ENCODE peak calls at places on chromosomes 12 and 14, in seven cellular contexts. O is body of pancreas, X is stomach, D is sigmoid colon, R is K562, B is heart left ventricle, I is lower leg skin. Y is an unnamed sample.

GRCh38 chr14:105496831-105497591 is 6.0 kb downstream of the TEDC1 start:
- DNase-seq in X (no peak), R (no peak), I (no peak), D (no peak), O (no peak), B (peak), Y (no peak)

GRCh38 chr12:94677778-94678177 is 27.4 kb upstream of the TMCC3 start:
- DNase-seq in X (peak), R (no peak), D (no peak), B (no peak), I (peak), O (no peak), Y (peak)

GRCh38 chr12:795305-795704 is 42.9 kb downstream of the WNK1 start:
- DNase-seq in D (no peak), B (no peak), X (no peak), O (no peak), I (no peak), R (no peak), Y (no peak)

GRCh38 chr12:10205251-10205807 is 7.3 kb upstream of the GABARAPL1 start:
- DNase-seq in O (no peak), R (no peak), D (no peak), I (no peak), B (no peak), X (no peak), Y (no peak)

GRCh38 chr12:62933871-62934798 is 815 bp downstream of the PPM1H start:
- DNase-seq in D (no peak), R (peak), O (peak), I (no peak), X (peak), B (peak), Y (peak)

GRCh38 chr12:89179983-89180382 is 172.3 kb downstream of the DUSP6 start:
- DNase-seq in R (peak), X (no peak), I (peak), D (peak), B (peak), O (peak), Y (peak)

GRCh38 chr14:70177092-70177491 is 11.7 kb downstream of the SLC8A3 start:
- DNase-seq in I (no peak), D (no peak), B (no peak), O (no peak), X (no peak), R (no peak), Y (no peak)

GRCh38 chr12:47931187-47931586 is 26.4 kb upstream of the VDR start:
- DNase-seq in D (no peak), I (no peak), O (no peak), R (no peak), X (no peak), B (no peak), Y (no peak)

GRCh38 chr14:99541677-99542470 is 60.7 kb downstream of the CCNK start:
- DNase-seq in D (no peak), O (no peak), I (no peak), B (no peak), R (peak), X (no peak), Y (no peak)

GRCh38 chr12:5470221-5470620 is 38.3 kb downstream of the NTF3 start:
- DNase-seq in O (no peak), R (no peak), D (peak), X (no peak), B (no peak), I (no peak), Y (no peak)

GRCh38 chr12:122172262-122172939 is 1.6 kb downstream of the IL31 start:
- DNase-seq in O (no peak), B (no peak), D (no peak), I (no peak), R (no peak), X (no peak), Y (no peak)

GRCh38 chr12:5945071-5946008 is at the start of gene ANO2:
- DNase-seq in O (no peak), I (no peak), D (no peak), B (no peak), R (no peak), X (no peak), Y (no peak)

GRCh38 chr14:101404426-101405170 is 156.7 kb upstream of the DIO3 start:
- DNase-seq in X (no peak), O (no peak), I (no peak), R (no peak), D (no peak), B (no peak), Y (no peak)

GRCh38 chr14:46063872-46064271 is 587.7 kb downstream of the RPL10L start:
- DNase-seq in D (no peak), R (no peak), I (no peak), X (no peak), B (no peak), O (no peak), Y (no peak)

GRCh38 chr14:34204774-34205173 is 253.9 kb upstream of the EGLN3 start:
- DNase-seq in R (no peak), O (no peak), I (no peak), D (no peak), X (no peak), B (no peak), Y (no peak)

GRCh38 chr14:99966030-99966429 is 99.2 kb upstream of the EVL start:
- DNase-seq in O (no peak), I (no peak), D (no peak), B (no peak), X (no peak), R (no peak), Y (no peak)

GRCh38 chr12:32437095-32437515 is 37.7 kb downstream of the FGD4 start:
- DNase-seq in X (no peak), B (no peak), R (no peak), O (no peak), I (no peak), D (no peak), Y (no peak)

GRCh38 chr12:62516932-62517331 is 50.3 kb downstream of the MON2 start:
- DNase-seq in R (no peak), O (no peak), I (no peak), X (no peak), B (no peak), D (no peak), Y (no peak)

GRCh38 chr12:102120886-102121285 is 903 bp downstream of the PARPBP start:
- DNase-seq in I (no peak), X (no peak), O (no peak), B (no peak), R (peak), D (no peak), Y (no peak)

GRCh38 chr14:82642425-82642824 is 1108.8 kb upstream of the SEL1L start:
- DNase-seq in B (no peak), I (no peak), O (peak), X (no peak), R (peak), D (no peak), Y (no peak)

GRCh38 chr12:95003213-95003920 is at the start of gene NDUFA12:
- DNase-seq in B (peak), O (peak), I (peak), D (peak), X (peak), R (peak), Y (peak)

GRCh38 chr14:84064756-84065155 is 1465.2 kb upstream of the FLRT2 start:
- DNase-seq in X (no peak), O (no peak), I (no peak), R (no peak), B (no peak), D (no peak), Y (no peak)

GRCh38 chr12:108333898-108334699 is 5.0 kb downstream of the CMKLR1 start:
- DNase-seq in R (no peak), X (no peak), O (no peak), B (peak), I (no peak), D (peak), Y (no peak)

GRCh38 chr12:132191715-132192553 is 47.7 kb downstream of the NOC4L start:
- DNase-seq in I (no peak), R (no peak), B (no peak), X (no peak), O (no peak), D (no peak), Y (no peak)

GRCh38 chr12:29430699-29431044 is 49.7 kb upstream of the ERGIC2 start:
- DNase-seq in D (no peak), X (no peak), I (no peak), O (peak), R (no peak), B (no peak), Y (no peak)

GRCh38 chr14:54680636-54681035 is 113.7 kb downstream of the SAMD4A start:
- DNase-seq in O (no peak), X (no peak), D (no peak), R (no peak), I (no peak), B (no peak), Y (no peak)

GRCh38 chr12:16939871-16940306 is 333.9 kb upstream of the LMO3 start:
- DNase-seq in I (no peak), O (peak), R (peak), D (no peak), B (no peak), X (peak), Y (no peak)

GRCh38 chr12:74321381-74321780 is 216.3 kb upstream of the ATXN7L3B start:
- DNase-seq in X (no peak), D (no peak), I (no peak), R (no peak), O (no peak), B (no peak), Y (no peak)

GRCh38 chr12:78118036-78118435 is 287.3 kb downstream of the NAV3 start:
- DNase-seq in R (peak), B (no peak), X (no peak), O (no peak), I (no peak), D (no peak), Y (no peak)

GRCh38 chr12:130084359-130084758 is 77.9 kb upstream of the FZD10 start:
- DNase-seq in D (no peak), I (no peak), X (no peak), O (no peak), B (no peak), R (no peak), Y (no peak)

GRCh38 chr12:108581311-108582227 is 16.3 kb downstream of the TMEM119 start:
- DNase-seq in X (no peak), O (no peak), B (no peak), D (no peak), R (no peak), I (no peak), Y (no peak)

GRCh38 chr14:92897922-92898599 is 24.9 kb upstream of the CHGA start:
- DNase-seq in D (no peak), I (no peak), R (no peak), X (no peak), O (no peak), B (no peak), Y (no peak)

GRCh38 chr12:42790761-42791151 is 201.2 kb upstream of the PRICKLE1 start:
- DNase-seq in D (no peak), B (no peak), I (no peak), R (peak), O (no peak), X (no peak), Y (no peak)

GRCh38 chr12:18868673-18869072 is 130.8 kb downstream of the CAPZA3 start:
- DNase-seq in D (no peak), R (no peak), B (no peak), I (no peak), O (no peak), X (no peak), Y (no peak)

GRCh38 chr14:61433169-61433568 is 111.8 kb downstream of the PRKCH start:
- DNase-seq in X (no peak), I (no peak), D (no peak), B (no peak), O (no peak), R (no peak), Y (no peak)

GRCh38 chr12:95956557-95957145 is 13.5 kb downstream of the AMDHD1 start:
- DNase-seq in I (no peak), B (no peak), R (no peak), X (no peak), O (no peak), D (no peak), Y (no peak)

GRCh38 chr12:100229036-100229635 is 28.5 kb downstream of the ACTR6 start:
- DNase-seq in I (no peak), D (no peak), O (no peak), R (peak), B (no peak), X (no peak), Y (peak)

GRCh38 chr14:25431211-25432076 is 381.5 kb upstream of the STXBP6 start:
- DNase-seq in R (peak), O (no peak), I (no peak), X (peak), D (no peak), B (no peak), Y (peak)

GRCh38 chr12:65164774-65165173 is 4.6 kb upstream of the LEMD3 start:
- DNase-seq in I (no peak), D (no peak), X (no peak), O (no peak), R (no peak), B (no peak), Y (no peak)

GRCh38 chr14:47929334-47929733 is 253.9 kb upstream of the MDGA2 start:
- DNase-seq in R (no peak), D (no peak), X (no peak), B (no peak), O (no peak), I (no peak), Y (no peak)

DNA sequence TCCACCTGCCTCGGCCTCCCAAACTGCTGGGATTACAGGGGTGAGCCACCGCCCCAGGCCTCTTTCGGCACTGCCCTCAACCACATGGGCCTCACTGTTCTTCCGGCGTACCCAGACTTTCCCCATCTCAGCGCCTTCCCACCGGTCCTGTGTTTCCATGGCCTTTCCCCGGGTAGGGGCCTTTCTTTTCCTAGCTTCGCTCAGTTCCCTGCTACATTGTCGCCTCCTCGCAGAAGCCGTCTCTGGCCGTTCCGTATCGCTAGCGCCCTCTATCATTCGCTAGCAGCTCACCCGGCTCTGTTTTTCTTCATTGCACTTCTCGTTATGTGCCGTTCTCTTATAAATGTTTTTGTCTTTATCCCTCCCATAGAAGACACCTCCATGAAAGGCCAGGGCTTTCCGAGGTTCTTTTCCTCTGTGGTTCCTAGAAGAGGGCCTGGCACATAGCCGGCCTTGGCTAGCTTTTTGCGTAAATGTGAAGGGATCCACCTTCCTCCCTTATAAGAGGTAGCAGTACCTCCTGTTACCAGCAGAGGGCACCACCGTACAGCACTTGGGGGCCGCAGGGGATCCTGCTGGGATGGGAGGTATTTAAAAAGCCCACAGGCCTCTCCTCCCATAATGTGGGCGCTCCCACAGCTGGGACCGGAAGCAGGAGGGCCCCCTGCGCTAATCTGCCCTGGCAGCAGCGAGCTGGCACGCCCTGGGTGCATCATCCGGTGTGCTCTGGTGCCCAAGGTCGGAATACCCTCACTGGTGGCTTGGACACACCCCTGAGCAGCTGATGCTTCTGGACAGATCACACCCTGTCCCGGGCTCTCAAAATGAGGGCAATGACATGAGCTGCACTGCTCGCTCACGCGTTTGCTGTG is 18.8 kb downstream of the TAMALIN start:
- DNase-seq in R (peak), O (peak), B (peak), X (peak), D (peak), I (peak), Y (peak)
- TF ChIP-seq POLR2A in R (no peak), O (no peak), B (no peak), X (no peak), D (no peak), I (no peak), Y (peak)

GRCh38 chr14:22871962-22872832 is 657 bp downstream of the LRP10 start:
- DNase-seq in D (peak), R (peak), B (peak), X (peak), I (peak), O (peak), Y (peak)
- TF ChIP-seq POLR2A in D (peak), R (peak), B (no peak), X (no peak), I (no peak), O (no peak), Y (peak)

GRCh38 chr14:24215495-24216344 is at the start of gene MDP1:
- DNase-seq in X (peak), R (peak), I (peak), B (peak), D (peak), O (peak), Y (peak)
- TF ChIP-seq POLR2A in X (peak), R (peak), I (no peak), B (no peak), D (peak), O (peak), Y (peak)

DNA sequence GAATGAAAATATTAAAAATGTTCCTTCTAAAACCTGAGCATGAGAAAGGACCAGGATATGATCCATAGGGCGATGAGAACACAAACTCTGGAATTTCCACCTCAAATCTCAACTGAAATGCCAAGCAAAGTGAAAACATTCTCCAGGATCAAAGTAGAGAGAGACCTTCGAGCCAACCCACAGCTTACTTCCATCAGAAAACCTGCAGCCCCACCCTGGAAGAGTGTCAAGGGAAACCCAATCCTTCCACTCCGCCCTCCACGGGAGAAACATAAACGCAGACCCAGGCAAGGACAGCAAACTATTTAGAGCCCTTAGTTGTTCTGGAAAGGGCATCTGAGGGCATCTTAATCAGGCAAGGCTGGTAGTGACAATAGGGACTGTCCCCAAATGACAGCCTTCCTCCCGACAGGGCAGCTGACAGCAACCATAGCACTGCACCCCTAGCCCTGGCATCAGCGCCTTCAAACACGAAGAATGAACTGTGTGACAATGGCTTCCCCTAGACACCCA is 21.8 kb downstream of the SLC15A4 start:
- DNase-seq in R (no peak), I (no peak), B (no peak), O (peak), X (no peak), D (peak), Y (no peak)
- TF ChIP-seq POLR2A in R (no peak), I (no peak), B (no peak), O (no peak), X (no peak), D (no peak), Y (no peak)

GRCh38 chr14:36721877-36722276 is 60.2 kb downstream of the PAX9 start:
- DNase-seq in D (no peak), I (no peak), B (no peak), O (no peak), R (no peak), X (no peak), Y (no peak)
- TF ChIP-seq POLR2A in D (no peak), I (no peak), B (no peak), O (no peak), R (no peak), X (no peak), Y (no peak)

GRCh38 chr14:74571901-74572828 is 39.9 kb downstream of the LTBP2 start:
- DNase-seq in B (peak), X (no peak), I (peak), O (no peak), R (no peak), D (no peak), Y (no peak)
- TF ChIP-seq POLR2A in B (no peak), X (no peak), I (no peak), O (no peak), R (no peak), D (no peak), Y (no peak)

DNA sequence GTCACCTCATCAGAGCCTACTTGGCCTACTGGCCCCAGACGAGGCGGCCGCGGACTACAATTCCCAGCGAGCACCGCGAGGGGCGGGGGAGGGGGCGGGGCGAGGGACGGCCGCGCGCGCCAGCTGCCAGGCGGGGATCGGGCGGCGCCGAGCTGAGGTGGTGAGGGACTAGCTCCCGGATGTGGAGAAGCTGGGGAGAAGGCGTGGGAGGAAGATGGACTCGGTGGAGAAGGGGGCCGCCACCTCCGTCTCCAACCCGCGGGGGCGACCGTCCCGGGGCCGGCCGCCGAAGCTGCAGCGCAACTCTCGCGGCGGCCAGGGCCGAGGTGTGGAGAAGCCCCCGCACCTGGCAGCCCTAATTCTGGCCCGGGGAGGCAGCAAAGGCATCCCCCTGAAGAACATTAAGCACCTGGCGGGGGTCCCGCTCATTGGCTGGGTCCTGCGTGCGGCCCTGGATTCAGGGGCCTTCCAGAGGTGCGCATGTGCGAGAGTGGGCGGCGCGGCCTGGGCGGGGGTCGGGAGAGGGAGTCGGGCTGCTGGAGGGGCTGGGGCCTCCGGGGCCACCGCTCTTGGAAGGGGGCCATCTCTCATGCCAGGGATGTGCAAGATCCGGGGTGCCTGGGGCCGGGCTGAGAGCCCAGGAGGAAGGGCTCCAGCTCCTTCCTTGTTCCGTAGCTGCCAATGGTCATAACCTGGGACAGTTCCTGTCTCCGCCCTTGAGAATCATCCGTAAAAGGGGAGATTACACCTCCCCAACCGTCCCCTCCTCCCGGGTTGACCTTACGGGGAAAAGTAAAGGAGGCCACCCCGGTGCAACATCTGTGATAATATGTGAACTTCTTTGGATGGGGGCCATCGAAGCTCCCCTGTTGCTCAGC is at the start of gene CMAS:
- DNase-seq in R (peak), O (peak), I (peak), D (peak), X (peak), B (peak), Y (peak)
- TF ChIP-seq POLR2A in R (peak), O (peak), I (no peak), D (peak), X (no peak), B (no peak), Y (peak)

GRCh38 chr12:123363743-123364531 is 710 bp downstream of the SBNO1 start:
- DNase-seq in R (peak), D (peak), I (no peak), O (peak), B (peak), X (peak), Y (no peak)

GRCh38 chr12:123365141-123365917 is 682 bp upstream of the SBNO1 start:
- DNase-seq in X (peak), R (peak), O (peak), D (peak), I (peak), B (peak), Y (peak)

GRCh38 chr12:123363385-123363742 is 1.3 kb downstream of the SBNO1 start:
- DNase-seq in I (no peak), B (no peak), R (peak), D (no peak), X (no peak), O (no peak), Y (no peak)

GRCh38 chr12:123367511-123367910 is 2.9 kb upstream of the SBNO1 start:
- DNase-seq in O (no peak), D (peak), B (no peak), I (no peak), X (no peak), R (no peak), Y (no peak)

GRCh38 chr12:123364532-123365140 is at the start of gene SBNO1:
- DNase-seq in D (peak), R (peak), B (peak), O (peak), I (peak), X (peak), Y (peak)
- TF ChIP-seq POLR2A in D (peak), R (peak), B (no peak), O (peak), I (no peak), X (peak), Y (peak)

Y was measured in prostate gland.